ENCODE peak calls at places on chromosomes 3 and 15, in nine cellular contexts. D is ascending aorta, H is psoas muscle, B is fibroblast of lung, L is stomach, M is transverse colon, U is ovary, W is right cardiac atrium, R is colonic mucosa. Y is an unnamed sample.

GRCh38 chr3:15298504-15298903 is 33.9 kb downstream of the SH3BP5 start:
- DNase-seq in L (no peak), D (no peak), U (no peak), B (no peak), M (no peak), W (no peak), H (no peak), R (no peak), Y (no peak)

GRCh38 chr3:142904639-142905441 is 16.0 kb upstream of the PCOLCE2 start:
- DNase-seq in M (peak; percentile 55), B (peak; percentile 44), W (no peak), L (peak; percentile 31), D (no peak), H (no peak), R (peak; percentile 58), U (no peak), Y (no peak)

GRCh38 chr15:43214169-43214568 is 6.6 kb downstream of the EPB42 start:
- DNase-seq in M (no peak), H (no peak), W (no peak), R (no peak), B (no peak), D (no peak), U (no peak), L (no peak), Y (no peak)

GRCh38 chr3:143563786-143564185 is 284.5 kb downstream of the SLC9A9 start:
- DNase-seq in B (no peak), M (no peak), R (no peak), W (no peak), H (no peak), L (no peak), D (no peak), U (no peak), Y (no peak)

GRCh38 chr3:99499235-99499798 is 139.1 kb upstream of the COL8A1 start:
- DNase-seq in B (peak; percentile 54), M (no peak), L (peak; percentile 27), U (peak; percentile 47), H (no peak), R (peak; percentile 24), D (no peak), W (peak; percentile 40), Y (peak; percentile 40)

GRCh38 chr3:122679467-122680291 is 960 bp upstream of the PARP14 start:
- DNase-seq in L (peak; percentile 36), D (peak; percentile 17), R (peak; percentile 53), B (peak; percentile 19), H (peak; percentile 25), M (peak; percentile 38), W (no peak), U (peak; percentile 49), Y (no peak)

GRCh38 chr3:160622263-160623045 is 54.5 kb upstream of the ARL14 start:
- DNase-seq in L (no peak), M (no peak), W (no peak), H (no peak), U (no peak), D (no peak), B (peak; percentile 16), R (no peak), Y (no peak)

GRCh38 chr15:29090617-29091466 is 178.8 kb downstream of the NSMCE3 start:
- DNase-seq in R (no peak), B (no peak), D (no peak), W (no peak), L (no peak), M (no peak), H (no peak), U (no peak), Y (no peak)

GRCh38 chr3:46705751-46706572 is 4.8 kb downstream of the TMIE start:
- DNase-seq in U (peak; percentile 28), H (no peak), B (peak; percentile 58), M (peak; percentile 14), W (peak; percentile 48), R (peak; percentile 51), L (no peak), D (no peak), Y (peak; percentile 56)

GRCh38 chr15:64989331-64990167 is at the start of gene SPG21:
- DNase-seq in R (peak; percentile 94), D (peak; percentile 64), H (peak; percentile 93), L (peak; percentile 94), B (peak; percentile 92), U (peak; percentile 97), W (peak; percentile 98), M (peak; percentile 95), Y (peak; percentile 95)

GRCh38 chr15:40435331-40436089 is 5.2 kb upstream of the BAHD1 start:
- DNase-seq in D (no peak), L (no peak), H (no peak), W (peak; percentile 64), R (no peak), M (no peak), B (no peak), U (peak; percentile 60), Y (no peak)
- H3K4me1 ChIP-seq in D (peaks cover 19% of the 10 kb centered on the region), L (peaks cover 51% of the 10 kb centered on the region), H (peaks cover 13% of the 10 kb centered on the region), W (no peaks in the 10 kb centered on the region), R (peaks cover 5% of the 10 kb centered on the region), M (peaks cover 28% of the 10 kb centered on the region), B (peaks cover 6% of the 10 kb centered on the region), U (peaks cover 15% of the 10 kb centered on the region), Y (peaks cover 31% of the 10 kb centered on the region)

GRCh38 chr3:16936656-16937055 is 51.9 kb downstream of the PLCL2 start:
- DNase-seq in B (no peak), R (no peak), D (no peak), L (no peak), W (no peak), M (no peak), H (no peak), U (no peak), Y (no peak)

GRCh38 chr3:16936233-16936632 is 51.5 kb downstream of the PLCL2 start:
- DNase-seq in L (no peak), B (no peak), H (no peak), W (no peak), M (no peak), U (no peak), D (no peak), R (no peak), Y (no peak)

GRCh38 chr3:16928386-16929132 is 43.8 kb downstream of the PLCL2 start:
- DNase-seq in U (no peak), H (no peak), W (no peak), L (no peak), M (no peak), R (no peak), D (no peak), B (peak; percentile 26), Y (no peak)

GRCh38 chr3:16935766-16936165 is 51.0 kb downstream of the PLCL2 start:
- DNase-seq in L (no peak), U (no peak), W (no peak), D (no peak), H (no peak), M (no peak), B (no peak), R (no peak), Y (no peak)

DNA sequence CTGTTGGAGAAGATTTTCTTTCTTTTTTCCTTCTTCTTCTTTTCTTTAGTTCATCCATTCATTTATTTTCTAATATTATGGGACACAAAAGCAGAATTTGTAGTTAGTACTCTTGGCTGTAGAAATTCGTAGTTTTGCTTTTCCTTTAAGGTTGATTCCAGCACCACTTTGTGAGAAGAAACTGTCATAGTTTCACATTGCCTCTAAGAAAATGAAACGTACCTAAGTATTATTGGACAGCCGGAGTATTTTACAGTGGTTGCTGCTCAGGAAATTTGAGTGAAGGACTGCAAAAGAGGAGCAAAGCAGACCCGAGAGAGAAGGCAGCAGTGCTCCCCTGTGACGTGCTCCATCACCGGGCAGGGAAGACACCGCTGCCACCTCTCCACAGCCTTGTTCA is 48.1 kb downstream of the PLCL2 start:
- DNase-seq in R (no peak), B (no peak), H (no peak), L (no peak), D (no peak), W (no peak), M (no peak), U (no peak), Y (no peak)
- H3K4me3 ChIP-seq in R (no peak overlapping the region), B (no peak overlapping the region), H (no peak overlapping the region), L (peak overlapping the region; percentile 7), D (no peak overlapping the region), W (no peak overlapping the region), M (no peak overlapping the region), U (no peak overlapping the region), Y (no peak overlapping the region)

GRCh38 chr3:38022301-38022700 is 7.1 kb downstream of the PLCD1 start:
- DNase-seq in L (no peak), R (peak; percentile 26), M (peak; percentile 9), W (no peak), B (no peak), U (peak; percentile 33), H (no peak), D (no peak), Y (no peak)

GRCh38 chr3:38019658-38020341 is 9.6 kb downstream of the PLCD1 start:
- DNase-seq in U (peak; percentile 56), R (no peak), B (no peak), L (peak; percentile 71), H (no peak), W (no peak), M (peak; percentile 27), D (no peak), Y (peak; percentile 14)

GRCh38 chr3:38020342-38020726 is 9.1 kb downstream of the PLCD1 start:
- DNase-seq in U (no peak), B (no peak), D (no peak), W (no peak), M (no peak), R (no peak), H (no peak), L (no peak), Y (peak; percentile 13)

GRCh38 chr3:38021196-38021595 is 8.2 kb downstream of the PLCD1 start:
- DNase-seq in H (no peak), W (no peak), L (no peak), R (no peak), D (no peak), U (peak; percentile 40), B (no peak), M (peak; percentile 7), Y (no peak)

DNA sequence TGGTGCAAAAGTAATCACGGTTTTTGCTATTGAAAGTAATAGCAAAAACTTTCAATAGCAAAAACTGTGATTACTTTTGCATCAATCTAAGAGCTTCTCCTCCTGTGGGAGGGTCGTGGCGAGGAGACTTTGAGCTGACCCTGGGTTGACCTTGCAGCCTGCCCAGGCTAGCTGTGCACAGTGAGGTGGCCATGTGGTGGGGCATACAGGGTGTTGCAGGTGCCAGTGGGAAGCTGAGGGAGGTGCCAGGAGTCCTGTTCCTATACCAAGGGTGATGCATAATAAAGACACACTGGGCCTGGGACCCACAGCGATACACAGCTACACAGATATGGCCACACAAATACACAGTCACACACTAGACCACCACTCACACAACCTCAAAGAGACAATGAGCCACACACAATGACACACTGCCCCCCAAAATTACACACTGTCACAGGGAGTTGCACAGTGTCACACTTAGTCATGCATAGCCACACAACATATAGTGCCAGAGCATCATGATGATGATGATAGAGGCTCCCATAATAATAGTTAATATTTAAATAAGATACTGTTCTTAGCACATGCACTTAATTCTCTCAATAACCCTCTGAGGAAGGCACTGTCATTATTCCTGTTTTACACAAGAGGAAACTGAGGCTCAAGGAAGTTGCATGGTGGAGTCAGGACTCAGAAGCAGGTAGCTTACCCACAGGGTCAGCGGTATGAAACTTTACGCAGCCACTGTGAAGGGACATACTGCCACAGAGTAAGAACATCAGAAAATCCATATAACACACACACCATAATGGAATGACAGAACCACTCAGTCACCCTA is 6.3 kb downstream of the PLCD1 start:
- DNase-seq in M (peak; percentile 10), R (peak; percentile 20), U (peak; percentile 36), D (no peak), H (no peak), L (no peak), W (no peak), B (no peak), Y (peak; percentile 14)
- H3K4me1 ChIP-seq in M (peaks cover 13% of the 10 kb centered on the region), R (peaks cover 6% of the 10 kb centered on the region), U (peaks cover 15% of the 10 kb centered on the region), D (peaks cover 15% of the 10 kb centered on the region), H (no peaks in the 10 kb centered on the region), L (peaks cover 39% of the 10 kb centered on the region), W (peaks cover 3% of the 10 kb centered on the region), B (peaks cover 3% of the 10 kb centered on the region), Y (peaks cover 7% of the 10 kb centered on the region)

GRCh38 chr3:22960326-22960984 is 242.7 kb upstream of the UBE2E2 start:
- DNase-seq in D (no peak), M (peak; percentile 32), R (peak; percentile 36), B (peak; percentile 20), W (no peak), U (peak; percentile 61), H (no peak), L (peak; percentile 68), Y (peak; percentile 27)
- H3K4me3 ChIP-seq in D (no peak overlapping the region), M (no peak overlapping the region), R (no peak overlapping the region), B (no peak overlapping the region), W (no peak overlapping the region), U (no peak overlapping the region), H (peak overlapping the region; percentile 37), L (no peak overlapping the region), Y (no peak overlapping the region)